ENCODE peak calls at places on chromosomes 2 and 18, in eight cellular contexts. Z is breast epithelium; D is CD4-positive, CD25-positive, alpha-beta regulatory T cell; H is GM23248; R is lower lobe of right lung; N is Panc1; P is adrenal gland; L is mammary epithelial cell. A is an unnamed sample. For H3K4me1, the result is how much of the 10 kb centered on the place peaks cover.

GRCh38 chr2:216635701-216636541 is 2.7 kb downstream of the IGFBP2 start:
- DNase-seq in L (peak), N (no peak), H (no peak), D (no peak), Z (peak), P (no peak), R (no peak), A (peak)

GRCh38 chr2:240917684-240918257 is 11.6 kb downstream of the CROCC2 start:
- DNase-seq in R (peak), H (peak), P (peak), N (no peak), Z (no peak), D (no peak), L (no peak), A (peak)

GRCh38 chr2:54083021-54083420 is 32.4 kb upstream of the ACYP2 start:
- DNase-seq in Z (no peak), L (no peak), P (no peak), N (no peak), H (no peak), R (no peak), D (no peak), A (no peak)

GRCh38 chr2:19369341-19369955 is 11.0 kb upstream of the OSR1 start:
- DNase-seq in N (no peak), R (no peak), Z (no peak), P (no peak), D (no peak), L (peak), H (peak), A (no peak)

GRCh38 chr2:240466579-240467148 is 31.2 kb downstream of the GPC1 start:
- DNase-seq in P (peak), R (no peak), Z (peak), N (no peak), L (no peak), H (no peak), D (no peak), A (no peak)

GRCh38 chr2:231037731-231038482 is 584 bp downstream of the C2orf72 start:
- DNase-seq in P (no peak), L (no peak), N (no peak), Z (no peak), R (no peak), D (no peak), H (peak), A (no peak)

GRCh38 chr2:101200714-101201113 is 49.5 kb upstream of the TBC1D8 start:
- DNase-seq in H (peak), R (no peak), D (no peak), P (no peak), L (peak), Z (no peak), N (peak), A (no peak)

GRCh38 chr2:110955045-110955444 is 165.7 kb upstream of the BCL2L11 start:
- DNase-seq in N (no peak), L (no peak), P (no peak), R (no peak), H (no peak), Z (no peak), D (no peak), A (no peak)

GRCh38 chr18:42742976-42743755 is 372.3 kb downstream of the RIT2 start:
- DNase-seq in H (no peak), L (no peak), N (no peak), P (no peak), D (no peak), Z (no peak), R (no peak), A (no peak)

GRCh38 chr18:3794537-3795348 is 344.8 kb downstream of the TGIF1 start:
- DNase-seq in D (no peak), R (no peak), N (no peak), H (peak), L (peak), Z (no peak), P (no peak), A (no peak)

GRCh38 chr18:9711361-9712129 is 3.4 kb downstream of the RAB31 start:
- DNase-seq in P (no peak), Z (peak), D (no peak), L (no peak), N (no peak), R (peak), H (no peak), A (no peak)

GRCh38 chr18:63155169-63155852 is 164.3 kb downstream of the BCL2 start:
- DNase-seq in H (no peak), L (no peak), R (peak), N (peak), D (peak), Z (no peak), P (peak), A (peak)

GRCh38 chr2:28389399-28390240 is 3.0 kb upstream of the FOSL2 start:
- DNase-seq in H (no peak), P (no peak), Z (no peak), L (no peak), N (no peak), R (no peak), D (no peak), A (no peak)

GRCh38 chr2:177900091-177900490 is 172.5 kb downstream of the PDE11A start:
- DNase-seq in N (no peak), H (peak), D (no peak), P (no peak), L (peak), Z (no peak), R (no peak), A (no peak)

GRCh38 chr2:216294305-216294704 is 78.0 kb downstream of the MARCHF4 start:
- DNase-seq in Z (peak), L (peak), D (no peak), N (no peak), R (no peak), H (no peak), P (no peak), A (no peak)

GRCh38 chr2:37798315-37799005 is 126.6 kb upstream of the RMDN2 start:
- DNase-seq in R (no peak), D (no peak), L (no peak), N (no peak), P (no peak), H (no peak), Z (no peak), A (no peak)

GRCh38 chr2:172480301-172481218 is 53.2 kb downstream of the ITGA6 start:
- DNase-seq in N (no peak), D (no peak), H (no peak), Z (no peak), R (no peak), L (no peak), P (peak), A (no peak)

GRCh38 chr2:16665746-16666452 is at the start of gene CYRIA:
- DNase-seq in Z (no peak), H (peak), R (peak), D (peak), L (peak), P (peak), N (no peak), A (peak)

GRCh38 chr2:74690571-74690970 is 36.5 kb downstream of the SEMA4F start:
- DNase-seq in H (peak), L (peak), D (peak), Z (no peak), R (no peak), N (peak), P (no peak), A (no peak)

GRCh38 chr2:100321881-100322820 is at the start of gene LONRF2:
- DNase-seq in D (no peak), Z (no peak), H (peak), P (peak), R (peak), N (no peak), L (no peak), A (peak)

GRCh38 chr2:102245266-102246151 is 58.7 kb downstream of the IL1RL2 start:
- DNase-seq in L (no peak), Z (no peak), N (no peak), H (peak), R (no peak), D (no peak), P (no peak), A (no peak)

GRCh38 chr18:48774941-48775340 is 175.8 kb downstream of the SMAD7 start:
- DNase-seq in P (no peak), R (no peak), N (no peak), Z (no peak), D (no peak), L (no peak), H (no peak), A (no peak)

GRCh38 chr2:153595939-153596338 is 117.4 kb upstream of the RPRM start:
- DNase-seq in N (peak), L (peak), Z (no peak), D (no peak), P (no peak), R (no peak), H (no peak), A (no peak)

GRCh38 chr18:51266736-51267135 is 69.3 kb upstream of the MEX3C start:
- DNase-seq in L (peak), H (peak), R (no peak), N (no peak), D (no peak), P (no peak), Z (no peak), A (no peak)

GRCh38 chr2:180655842-180656454 is 324.5 kb upstream of the UBE2E3 start:
- DNase-seq in H (peak), R (no peak), P (no peak), Z (no peak), D (no peak), N (no peak), L (no peak), A (no peak)

DNA sequence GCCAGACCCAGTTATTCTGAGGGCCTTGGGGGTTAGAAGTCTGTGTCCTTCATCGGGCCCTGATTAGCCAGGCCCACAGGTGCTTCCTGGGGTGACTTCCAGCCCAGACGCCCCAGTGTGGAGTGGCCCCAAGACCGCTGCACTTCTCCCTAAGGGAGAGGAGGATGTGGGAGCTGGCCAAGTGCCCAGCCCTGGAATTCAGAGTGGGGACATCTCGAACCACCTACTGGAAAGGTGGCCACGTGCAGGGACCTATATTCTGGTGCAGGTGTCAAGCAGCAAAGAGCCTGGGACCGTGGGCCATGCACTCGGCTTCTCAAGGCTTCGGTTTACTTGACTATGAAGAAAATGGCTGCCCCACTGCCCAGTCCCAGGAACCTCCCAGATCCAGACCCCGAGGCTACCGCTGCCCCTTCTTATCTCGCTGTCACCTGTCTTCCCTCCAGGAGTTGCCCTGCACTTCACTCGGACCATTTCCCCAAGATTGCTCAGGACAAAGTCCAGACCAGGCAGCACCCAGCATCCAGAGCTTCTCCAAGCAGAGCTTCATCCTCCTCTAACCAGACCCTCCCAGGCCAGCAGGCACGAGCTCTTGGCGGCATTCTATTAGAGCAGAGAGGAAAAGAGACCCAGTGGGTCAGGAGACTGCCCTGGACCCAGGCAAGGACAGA is 142.8 kb upstream of the ID2 start:
- DNase-seq in Z (no peak), N (no peak), P (no peak), H (no peak), R (no peak), L (no peak), D (no peak), A (peak)
- H3K27ac ChIP-seq in Z (peak), N (no peak), P (no peak), H (no peak), R (peak), L (no peak), D (no peak), A (no peak)

DNA sequence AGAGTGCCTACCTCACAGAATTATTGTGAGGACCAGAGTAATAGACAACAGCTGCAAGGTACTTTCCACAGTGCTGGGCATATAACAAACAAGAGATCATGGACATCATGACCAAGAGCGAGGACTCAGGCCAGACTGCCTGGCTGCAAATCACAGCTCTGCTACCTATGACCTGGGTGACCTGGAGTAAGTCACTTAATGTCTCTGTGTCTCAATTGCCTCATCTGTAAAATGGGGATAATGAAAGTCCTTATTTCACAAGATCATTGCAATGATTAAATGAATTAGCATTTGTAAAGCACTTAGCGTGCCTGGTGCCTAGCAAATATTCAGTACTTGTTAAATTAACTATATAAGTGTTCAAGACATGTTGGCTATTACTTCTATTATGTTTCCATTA is 59.7 kb downstream of the PRKCE start:
- DNase-seq in N (no peak), H (no peak), L (no peak), Z (no peak), R (no peak), P (no peak), D (no peak), A (no peak)
- H3K4me1 ChIP-seq in N (under half), H (under half), L (under half), Z (under half), R (under half), P (under half), D (under half), A (under half)

DNA sequence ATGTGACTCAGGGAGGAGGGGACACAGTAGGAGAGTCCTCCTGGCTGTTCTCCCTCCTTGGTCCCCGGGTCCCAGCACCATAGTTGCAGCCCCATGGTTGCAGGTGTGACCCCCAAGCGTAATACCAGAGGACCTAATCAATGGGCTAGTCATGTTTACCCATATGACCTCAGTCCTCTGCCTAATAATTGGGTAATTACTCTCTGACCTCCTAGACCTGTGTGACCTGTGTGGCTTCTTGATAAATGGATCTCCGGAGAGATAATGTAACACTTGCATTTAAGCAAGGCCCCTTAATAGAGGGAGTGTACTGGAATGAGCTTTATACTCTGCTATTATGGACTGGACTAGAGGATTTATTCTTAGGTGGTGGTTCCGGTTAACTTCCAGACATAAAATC is 32.2 kb upstream of the GMCL1 start:
- DNase-seq in R (no peak), L (no peak), N (no peak), D (no peak), P (no peak), Z (no peak), H (no peak), A (no peak)
- H3K27ac ChIP-seq in R (no peak), L (peak), N (no peak), D (no peak), P (no peak), Z (peak), H (no peak), A (no peak)

DNA sequence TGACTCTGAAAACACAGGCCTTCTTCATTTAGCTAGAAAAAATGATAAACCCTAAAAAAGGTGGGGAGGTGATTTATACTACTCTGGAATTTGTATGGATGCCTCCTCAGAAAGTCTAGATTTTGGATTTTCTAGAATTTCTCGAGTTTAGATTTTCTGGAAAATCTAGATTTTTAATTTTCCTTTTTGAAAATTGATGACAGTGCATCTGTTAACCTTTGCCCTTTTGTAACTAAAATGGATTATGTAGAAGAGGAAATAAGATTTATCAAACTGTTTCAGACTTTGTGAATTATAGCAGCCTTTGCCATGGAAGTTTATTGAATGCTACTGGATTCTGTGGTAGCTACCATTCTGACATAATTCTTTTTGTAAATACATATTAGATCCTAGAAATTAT is 75.6 kb upstream of the RBM44 start:
- DNase-seq in P (no peak), Z (no peak), H (no peak), L (no peak), R (no peak), D (no peak), N (no peak), A (no peak)
- H3K4me1 ChIP-seq in P (half or more), Z (under half), H (under half), L (under half), R (under half), D (under half), N (under half), A (under half)

GRCh38 chr2:39697480-39697879 is 31.8 kb downstream of the TMEM178A start:
- DNase-seq in H (no peak), P (no peak), Z (no peak), L (no peak), D (no peak), N (no peak), R (no peak), A (peak)

GRCh38 chr2:39696072-39696471 is 30.4 kb downstream of the TMEM178A start:
- DNase-seq in D (no peak), Z (no peak), P (no peak), H (peak), R (no peak), L (peak), N (no peak), A (no peak)

GRCh38 chr2:39701137-39701536 is 35.4 kb downstream of the TMEM178A start:
- DNase-seq in N (no peak), D (no peak), R (no peak), L (no peak), H (no peak), Z (no peak), P (no peak), A (no peak)

GRCh38 chr2:39693275-39693674 is 27.6 kb downstream of the TMEM178A start:
- DNase-seq in D (no peak), Z (no peak), P (no peak), L (no peak), N (no peak), R (no peak), H (no peak), A (no peak)

GRCh38 chr2:39696838-39697237 is 31.1 kb downstream of the TMEM178A start:
- DNase-seq in D (no peak), L (peak), H (peak), P (no peak), Z (no peak), N (peak), R (no peak), A (no peak)
- H3K27ac ChIP-seq in D (no peak), L (no peak), H (peak), P (no peak), Z (no peak), N (no peak), R (peak), A (peak)

GRCh38 chr2:112688086-112688880 is 32.5 kb upstream of the NT5DC4 start:
- DNase-seq in Z (no peak), N (no peak), P (no peak), D (no peak), L (no peak), H (peak), R (no peak), A (no peak)
- H3K4me1 ChIP-seq in Z (under half), N (under half), P (under half), D (under half), L (under half), H (under half), R (under half), A (under half)

DNA sequence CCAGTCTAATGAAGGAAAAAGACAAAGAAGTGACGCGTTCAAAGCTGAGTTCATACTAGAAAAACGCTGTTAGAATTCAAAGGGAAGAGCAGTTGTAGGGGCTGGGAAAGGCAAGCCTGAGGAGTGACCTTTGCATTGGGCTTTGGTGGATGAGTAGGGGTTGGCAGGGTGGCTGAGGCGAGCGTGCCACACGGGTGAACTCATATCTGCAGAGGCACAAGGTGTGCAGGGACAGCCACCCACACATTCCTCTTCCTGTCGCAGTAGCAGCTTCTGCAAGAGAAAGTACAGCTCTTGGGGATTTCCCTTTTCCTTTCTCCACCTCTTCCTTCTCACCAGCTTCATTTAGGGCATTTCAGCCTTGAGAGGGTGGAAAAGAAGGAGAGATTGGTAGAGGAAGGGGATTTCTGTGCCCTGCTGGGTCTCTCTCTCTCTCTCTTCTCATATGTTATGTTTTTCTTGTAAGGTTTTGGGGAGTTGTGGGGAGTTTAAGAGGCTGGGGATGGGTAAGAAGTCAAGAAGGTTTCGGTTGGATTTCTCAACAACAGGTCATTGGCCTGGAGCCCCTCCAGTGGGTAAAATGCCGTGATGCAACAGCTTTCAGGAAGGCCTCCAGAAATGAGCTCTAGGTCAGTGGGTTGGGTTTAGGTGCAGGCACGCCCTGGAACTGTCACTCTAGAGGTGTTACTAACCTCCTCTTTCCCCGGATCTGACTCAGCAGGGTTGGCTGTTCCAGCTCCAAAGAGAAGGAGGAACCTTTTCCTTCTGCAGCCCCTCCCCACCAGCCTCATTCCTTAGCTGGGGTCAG is 40.1 kb downstream of the ODC1 start:
- DNase-seq in H (peak), R (peak), P (peak), N (peak), L (peak), D (peak), Z (peak), A (no peak)
- H3K27ac ChIP-seq in H (peak), R (peak), P (peak), N (peak), L (peak), D (peak), Z (peak), A (no peak)

A was measured in aorta.